ENCODE peak calls at places on chromosomes 11 and 22, in ten cellular contexts. One of them, this sample, is unnamed.
A peak's percentile ranks its signal among the peaks of the same experiment; 100 is the strongest.

GRCh38 chr11:18329196-18329870 is 7.0 kb downstream of the GTF2H1 start:
- DNase-seq in neural progenitor cell: no peak
- DNase-seq in spleen: no peak
- DNase-seq in uterus: no peak
- DNase-seq in aorta: no peak
- DNase-seq in PC-3: peak; percentile 65
- DNase-seq in DND-41: no peak
- DNase-seq in tibial nerve: no peak
- DNase-seq in fibroblast of lung: peak; percentile 48
- DNase-seq in HL-60: no peak
- DNase-seq in this sample: no peak

GRCh38 chr11:36016263-36016662 is 72.4 kb downstream of the LDLRAD3 start:
- DNase-seq in spleen: no peak
- DNase-seq in DND-41: no peak
- DNase-seq in HL-60: no peak
- DNase-seq in aorta: no peak
- DNase-seq in uterus: no peak
- DNase-seq in PC-3: no peak
- DNase-seq in tibial nerve: no peak
- DNase-seq in fibroblast of lung: no peak
- DNase-seq in neural progenitor cell: no peak
- DNase-seq in this sample: no peak

GRCh38 chr22:24542641-24543040 is 12.3 kb downstream of the GUCD1 start:
- DNase-seq in tibial nerve: no peak
- DNase-seq in spleen: no peak
- DNase-seq in PC-3: no peak
- DNase-seq in fibroblast of lung: no peak
- DNase-seq in uterus: no peak
- DNase-seq in neural progenitor cell: no peak
- DNase-seq in aorta: no peak
- DNase-seq in HL-60: peak; percentile 67
- DNase-seq in DND-41: no peak
- DNase-seq in this sample: peak; percentile 53

GRCh38 chr11:75562836-75563484 is 907 bp downstream of the SERPINH1 start:
- DNase-seq in spleen: no peak
- DNase-seq in PC-3: peak; percentile 49
- DNase-seq in aorta: no peak
- DNase-seq in HL-60: no peak
- DNase-seq in fibroblast of lung: peak; percentile 76
- DNase-seq in DND-41: no peak
- DNase-seq in uterus: peak; percentile 52
- DNase-seq in tibial nerve: no peak
- DNase-seq in neural progenitor cell: peak; percentile 95
- DNase-seq in this sample: no peak

GRCh38 chr11:7254731-7255291 is 3.1 kb downstream of the SYT9 start:
- DNase-seq in uterus: no peak
- DNase-seq in HL-60: no peak
- DNase-seq in aorta: no peak
- DNase-seq in DND-41: no peak
- DNase-seq in spleen: no peak
- DNase-seq in PC-3: no peak
- DNase-seq in fibroblast of lung: no peak
- DNase-seq in tibial nerve: no peak
- DNase-seq in neural progenitor cell: no peak
- DNase-seq in this sample: no peak

GRCh38 chr22:50531546-50532352 is 1.9 kb upstream of the TYMP start:
- DNase-seq in DND-41: no peak
- DNase-seq in uterus: peak; percentile 72
- DNase-seq in fibroblast of lung: peak; percentile 54
- DNase-seq in aorta: peak; percentile 92
- DNase-seq in tibial nerve: peak; percentile 70
- DNase-seq in spleen: peak; percentile 96
- DNase-seq in PC-3: peak; percentile 43
- DNase-seq in HL-60: peak; percentile 70
- DNase-seq in neural progenitor cell: peak; percentile 76
- DNase-seq in this sample: peak; percentile 88

GRCh38 chr11:7869467-7869866 is 61.6 kb downstream of the OR10A6 start:
- DNase-seq in neural progenitor cell: no peak
- DNase-seq in uterus: no peak
- DNase-seq in DND-41: no peak
- DNase-seq in tibial nerve: no peak
- DNase-seq in aorta: no peak
- DNase-seq in spleen: no peak
- DNase-seq in HL-60: no peak
- DNase-seq in PC-3: no peak
- DNase-seq in fibroblast of lung: peak; percentile 27
- DNase-seq in this sample: no peak

GRCh38 chr11:118343981-118344521 is at the start of gene CD3G:
- DNase-seq in fibroblast of lung: no peak
- DNase-seq in PC-3: no peak
- DNase-seq in HL-60: no peak
- DNase-seq in aorta: no peak
- DNase-seq in spleen: peak; percentile 84
- DNase-seq in tibial nerve: no peak
- DNase-seq in neural progenitor cell: no peak
- DNase-seq in uterus: no peak
- DNase-seq in DND-41: peak; percentile 95
- DNase-seq in this sample: no peak

GRCh38 chr22:41240377-41241132 is at the start of gene CHADL:
- DNase-seq in spleen: no peak
- DNase-seq in DND-41: no peak
- DNase-seq in PC-3: no peak
- DNase-seq in uterus: no peak
- DNase-seq in tibial nerve: no peak
- DNase-seq in fibroblast of lung: no peak
- DNase-seq in aorta: no peak
- DNase-seq in HL-60: no peak
- DNase-seq in neural progenitor cell: peak; percentile 62
- DNase-seq in this sample: no peak
- H3K27me3 ChIP-seq in spleen: no peaks in the 10 kb centered on the region
- H3K27me3 ChIP-seq in DND-41: peaks cover 6% of the 10 kb centered on the region
- H3K27me3 ChIP-seq in PC-3: no peaks in the 10 kb centered on the region
- H3K27me3 ChIP-seq in uterus: no peaks in the 10 kb centered on the region
- H3K27me3 ChIP-seq in tibial nerve: no peaks in the 10 kb centered on the region
- H3K27me3 ChIP-seq in fibroblast of lung: no peaks in the 10 kb centered on the region
- H3K27me3 ChIP-seq in aorta: no peaks in the 10 kb centered on the region
- H3K27me3 ChIP-seq in HL-60: no peaks in the 10 kb centered on the region
- H3K27me3 ChIP-seq in neural progenitor cell: peaks cover 21% of the 10 kb centered on the region
- H3K27me3 ChIP-seq in this sample: no peaks in the 10 kb centered on the region

GRCh38 chr11:48056325-48057183 is 76.2 kb downstream of the PTPRJ start:
- DNase-seq in spleen: no peak
- DNase-seq in DND-41: no peak
- DNase-seq in HL-60: no peak
- DNase-seq in tibial nerve: no peak
- DNase-seq in PC-3: no peak
- DNase-seq in aorta: no peak
- DNase-seq in uterus: no peak
- DNase-seq in neural progenitor cell: no peak
- DNase-seq in fibroblast of lung: no peak
- DNase-seq in this sample: no peak
- H3K27ac ChIP-seq in spleen: peak overlapping the region; percentile 76
- H3K27ac ChIP-seq in DND-41: no peak overlapping the region
- H3K27ac ChIP-seq in HL-60: no peak overlapping the region
- H3K27ac ChIP-seq in tibial nerve: peak overlapping the region; percentile 58
- H3K27ac ChIP-seq in PC-3: peak overlapping the region; percentile 100
- H3K27ac ChIP-seq in aorta: no peak overlapping the region
- H3K27ac ChIP-seq in uterus: no peak overlapping the region
- H3K27ac ChIP-seq in neural progenitor cell: no peak overlapping the region
- H3K27ac ChIP-seq in fibroblast of lung: no peak overlapping the region
- H3K27ac ChIP-seq in this sample: no peak overlapping the region

DNA sequence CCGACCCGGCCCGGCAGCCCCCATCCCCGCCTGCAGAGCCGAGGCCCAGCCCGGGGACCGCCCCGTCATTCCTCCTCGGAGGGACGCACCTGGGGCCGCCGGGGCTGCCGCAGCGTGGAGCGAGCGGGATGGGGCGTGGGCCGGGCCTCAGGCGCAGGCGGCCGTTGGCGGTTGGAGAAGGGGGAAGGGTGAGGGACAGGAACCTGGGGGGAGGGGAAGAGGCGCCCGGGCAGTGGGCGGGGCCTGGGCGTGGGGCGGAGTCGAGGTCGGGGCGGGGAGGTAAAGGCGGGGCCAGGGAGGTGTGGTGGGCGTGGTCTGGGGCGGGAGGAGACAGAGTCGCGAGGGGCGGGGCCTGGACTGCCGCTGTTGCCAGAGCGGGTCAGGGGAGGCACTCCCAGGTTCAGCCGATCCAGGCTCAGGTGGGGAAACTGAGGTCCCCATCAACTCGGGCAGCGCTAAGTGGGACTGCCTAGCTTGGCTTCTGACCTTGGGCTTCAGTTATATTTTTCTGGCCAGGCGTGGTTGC is at the start of gene TESMIN:
- DNase-seq in uterus: peak; percentile 78
- DNase-seq in spleen: peak; percentile 99
- DNase-seq in PC-3: peak; percentile 92
- DNase-seq in HL-60: peak; percentile 94
- DNase-seq in DND-41: peak; percentile 92
- DNase-seq in aorta: peak; percentile 94
- DNase-seq in tibial nerve: peak; percentile 74
- DNase-seq in neural progenitor cell: peak; percentile 94
- DNase-seq in fibroblast of lung: peak; percentile 43
- DNase-seq in this sample: peak; percentile 84
- H3K27me3 ChIP-seq in uterus: no peaks in the 10 kb centered on the region
- H3K27me3 ChIP-seq in spleen: no peaks in the 10 kb centered on the region
- H3K27me3 ChIP-seq in PC-3: no peaks in the 10 kb centered on the region
- H3K27me3 ChIP-seq in HL-60: no peaks in the 10 kb centered on the region
- H3K27me3 ChIP-seq in DND-41: no peaks in the 10 kb centered on the region
- H3K27me3 ChIP-seq in aorta: no peaks in the 10 kb centered on the region
- H3K27me3 ChIP-seq in tibial nerve: no peaks in the 10 kb centered on the region
- H3K27me3 ChIP-seq in neural progenitor cell: peaks cover 16% of the 10 kb centered on the region
- H3K27me3 ChIP-seq in fibroblast of lung: no peaks in the 10 kb centered on the region
- H3K27me3 ChIP-seq in this sample: no peaks in the 10 kb centered on the region

DNA sequence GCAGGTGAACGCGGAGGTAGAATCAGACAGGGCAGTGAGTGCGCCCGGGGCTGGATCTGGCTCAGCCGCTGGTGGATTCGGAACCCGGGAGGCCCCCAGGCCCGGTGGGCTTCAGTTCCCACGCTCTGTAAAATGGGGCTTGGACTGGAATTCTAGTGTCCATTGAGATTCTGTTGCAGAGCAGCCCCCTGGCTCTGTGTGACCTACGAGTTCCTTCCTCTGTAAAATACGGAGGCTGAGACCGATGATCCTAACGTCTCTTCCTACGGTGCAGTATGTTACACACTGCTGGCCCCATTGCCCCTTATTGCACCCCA is 14.9 kb downstream of the SSH3 start:
- DNase-seq in DND-41: no peak
- DNase-seq in tibial nerve: no peak
- DNase-seq in neural progenitor cell: no peak
- DNase-seq in aorta: no peak
- DNase-seq in HL-60: no peak
- DNase-seq in uterus: no peak
- DNase-seq in spleen: no peak
- DNase-seq in PC-3: peak; percentile 33
- DNase-seq in fibroblast of lung: no peak
- DNase-seq in this sample: no peak
- H3K27ac ChIP-seq in DND-41: no peak overlapping the region
- H3K27ac ChIP-seq in tibial nerve: peak overlapping the region; percentile 97
- H3K27ac ChIP-seq in neural progenitor cell: no peak overlapping the region
- H3K27ac ChIP-seq in aorta: no peak overlapping the region
- H3K27ac ChIP-seq in HL-60: no peak overlapping the region
- H3K27ac ChIP-seq in uterus: peak overlapping the region; percentile 99
- H3K27ac ChIP-seq in spleen: peak overlapping the region; percentile 92
- H3K27ac ChIP-seq in PC-3: peak overlapping the region; percentile 78
- H3K27ac ChIP-seq in fibroblast of lung: no peak overlapping the region
- H3K27ac ChIP-seq in this sample: peak overlapping the region; percentile 98

DNA sequence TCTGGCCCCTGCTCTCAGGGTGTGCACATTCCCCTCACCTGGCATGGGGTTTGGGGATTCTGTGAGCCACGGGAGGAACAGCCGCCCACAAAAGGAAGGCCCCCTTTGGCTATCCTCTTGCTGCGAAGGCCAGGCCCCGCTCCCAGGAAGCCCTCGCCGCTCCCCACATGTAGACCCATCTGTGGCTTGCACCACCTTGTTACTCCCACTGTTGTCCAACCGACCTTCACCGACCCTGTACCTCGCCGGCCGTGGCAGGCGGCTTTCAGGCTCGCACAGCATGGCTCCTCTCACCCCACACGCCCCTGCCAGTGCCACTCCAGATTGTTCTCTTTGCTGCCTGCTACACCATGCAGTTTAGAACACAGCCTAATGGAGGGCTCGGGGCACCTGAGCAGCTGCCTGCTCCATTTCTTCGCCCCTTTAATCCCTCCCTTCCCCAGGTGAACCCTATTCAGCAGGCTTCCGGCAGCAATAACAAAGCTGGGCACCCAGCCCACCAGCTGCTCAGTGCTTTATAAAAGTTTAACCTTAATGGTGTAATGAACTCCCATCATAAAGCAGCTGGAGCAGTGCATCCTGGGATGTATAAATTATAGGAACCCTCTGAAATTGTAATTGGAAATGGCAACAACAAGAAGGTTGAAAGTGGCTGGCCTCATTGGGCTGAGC is 10.7 kb downstream of the DAGLA start:
- DNase-seq in DND-41: no peak
- DNase-seq in neural progenitor cell: no peak
- DNase-seq in spleen: no peak
- DNase-seq in HL-60: no peak
- DNase-seq in fibroblast of lung: no peak
- DNase-seq in aorta: no peak
- DNase-seq in uterus: no peak
- DNase-seq in PC-3: no peak
- DNase-seq in tibial nerve: no peak
- DNase-seq in this sample: no peak
- H3K27me3 ChIP-seq in DND-41: peaks cover 4% of the 10 kb centered on the region
- H3K27me3 ChIP-seq in neural progenitor cell: no peaks in the 10 kb centered on the region
- H3K27me3 ChIP-seq in spleen: no peaks in the 10 kb centered on the region
- H3K27me3 ChIP-seq in HL-60: peaks cover 2% of the 10 kb centered on the region
- H3K27me3 ChIP-seq in fibroblast of lung: no peaks in the 10 kb centered on the region
- H3K27me3 ChIP-seq in aorta: no peaks in the 10 kb centered on the region
- H3K27me3 ChIP-seq in uterus: no peaks in the 10 kb centered on the region
- H3K27me3 ChIP-seq in PC-3: no peaks in the 10 kb centered on the region
- H3K27me3 ChIP-seq in tibial nerve: no peaks in the 10 kb centered on the region
- H3K27me3 ChIP-seq in this sample: no peaks in the 10 kb centered on the region

DNA sequence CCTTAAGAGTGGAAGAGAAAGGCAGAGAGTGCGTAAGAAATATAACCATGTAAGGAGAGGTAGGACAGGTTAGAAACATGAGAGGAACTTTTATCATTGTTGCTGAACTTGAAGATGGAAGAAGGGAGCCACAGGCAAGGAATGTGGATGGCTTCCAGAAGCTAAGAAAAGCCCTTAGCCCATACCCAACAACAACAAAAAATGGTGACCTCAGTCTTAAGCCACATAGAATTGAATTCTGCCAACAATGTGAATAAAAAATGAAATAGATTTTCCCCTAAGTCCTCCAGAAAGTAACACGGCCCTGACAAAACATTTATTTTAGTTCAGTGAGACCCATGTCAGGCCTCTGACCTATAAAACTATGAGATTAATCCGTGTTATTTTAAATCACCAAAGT is 767.3 kb downstream of the FAM181B start:
- DNase-seq in DND-41: no peak
- DNase-seq in aorta: no peak
- DNase-seq in fibroblast of lung: no peak
- DNase-seq in tibial nerve: no peak
- DNase-seq in neural progenitor cell: no peak
- DNase-seq in spleen: no peak
- DNase-seq in HL-60: no peak
- DNase-seq in PC-3: no peak
- DNase-seq in uterus: no peak
- DNase-seq in this sample: no peak
- H3K27ac ChIP-seq in DND-41: no peak overlapping the region
- H3K27ac ChIP-seq in aorta: no peak overlapping the region
- H3K27ac ChIP-seq in fibroblast of lung: no peak overlapping the region
- H3K27ac ChIP-seq in tibial nerve: no peak overlapping the region
- H3K27ac ChIP-seq in neural progenitor cell: no peak overlapping the region
- H3K27ac ChIP-seq in spleen: no peak overlapping the region
- H3K27ac ChIP-seq in HL-60: no peak overlapping the region
- H3K27ac ChIP-seq in PC-3: no peak overlapping the region
- H3K27ac ChIP-seq in uterus: no peak overlapping the region
- H3K27ac ChIP-seq in this sample: no peak overlapping the region

GRCh38 chr11:66450610-66451009 is 12.0 kb upstream of the MRPL11 start:
- DNase-seq in PC-3: no peak
- DNase-seq in aorta: no peak
- DNase-seq in fibroblast of lung: no peak
- DNase-seq in HL-60: peak; percentile 31
- DNase-seq in neural progenitor cell: no peak
- DNase-seq in uterus: no peak
- DNase-seq in spleen: no peak
- DNase-seq in DND-41: no peak
- DNase-seq in tibial nerve: no peak
- DNase-seq in this sample: no peak
- H3K27me3 ChIP-seq in PC-3: no peaks in the 10 kb centered on the region
- H3K27me3 ChIP-seq in aorta: no peaks in the 10 kb centered on the region
- H3K27me3 ChIP-seq in fibroblast of lung: peaks cover 27% of the 10 kb centered on the region
- H3K27me3 ChIP-seq in HL-60: no peaks in the 10 kb centered on the region
- H3K27me3 ChIP-seq in neural progenitor cell: peaks cover 3% of the 10 kb centered on the region
- H3K27me3 ChIP-seq in uterus: no peaks in the 10 kb centered on the region
- H3K27me3 ChIP-seq in spleen: no peaks in the 10 kb centered on the region
- H3K27me3 ChIP-seq in DND-41: peaks cover 6% of the 10 kb centered on the region
- H3K27me3 ChIP-seq in tibial nerve: no peaks in the 10 kb centered on the region
- H3K27me3 ChIP-seq in this sample: peaks cover 5% of the 10 kb centered on the region

This sample was measured in left ventricle myocardium inferior.